ENCODE peak calls at places on chromosomes 1 and 21, in four cellular contexts. T is posterior vena cava, H is G401, E is mucosa of gallbladder. Y is an unnamed sample.

GRCh38 chr1:216210081-216210480 is 213.2 kb downstream of the USH2A start:
- DNase-seq in T (no peak), E (peak; percentile 34), H (no peak), Y (no peak)

GRCh38 chr1:20640183-20640597 is 6.9 kb downstream of the PINK1 start:
- DNase-seq in E (peak; percentile 50), T (no peak), H (peak; percentile 69), Y (peak; percentile 69)

GRCh38 chr1:17561561-17561985 is 22.1 kb downstream of the ARHGEF10L start:
- DNase-seq in T (no peak), E (no peak), H (peak; percentile 80), Y (peak; percentile 73)

GRCh38 chr1:234919061-234919755 is 209.4 kb downstream of the TOMM20 start:
- DNase-seq in T (peak; percentile 86), E (no peak), H (peak; percentile 40), Y (peak; percentile 32)

GRCh38 chr1:154547333-154547732 is 11.1 kb downstream of the UBE2Q1 start:
- DNase-seq in H (no peak), T (no peak), E (no peak), Y (no peak)

GRCh38 chr1:236522937-236523703 is 662 bp upstream of the LGALS8 start:
- DNase-seq in E (peak; percentile 50), H (peak; percentile 43), T (peak; percentile 79), Y (peak; percentile 36)

GRCh38 chr1:30403061-30403645 is 320.2 kb downstream of the MATN1 start:
- DNase-seq in H (no peak), T (peak; percentile 29), E (no peak), Y (no peak)

GRCh38 chr1:201556841-201557571 is 18.1 kb downstream of the NAV1 start:
- DNase-seq in T (no peak), E (no peak), H (no peak), Y (no peak)

GRCh38 chr1:151827853-151828252 is 3.7 kb downstream of the RORC start:
- DNase-seq in T (no peak), H (no peak), E (no peak), Y (no peak)

GRCh38 chr1:191589536-191589935 is 568.7 kb upstream of the RGS18 start:
- DNase-seq in E (no peak), T (no peak), H (no peak), Y (no peak)

GRCh38 chr1:101108123-101108522 is 82.5 kb upstream of the DPH5 start:
- DNase-seq in T (no peak), H (no peak), E (no peak), Y (no peak)

GRCh38 chr1:113615425-113615824 is 143.9 kb downstream of the PHTF1 start:
- DNase-seq in H (peak; percentile 3), E (no peak), T (no peak), Y (peak; percentile 3)

GRCh38 chr21:44713846-44714245 is 2.5 kb upstream of the TSPEAR start:
- DNase-seq in T (peak; percentile 35), H (no peak), E (no peak), Y (no peak)

GRCh38 chr1:76868154-76868882 is 1.0 kb downstream of the ST6GALNAC5 start:
- DNase-seq in E (no peak), H (peak; percentile 16), T (no peak), Y (no peak)

GRCh38 chr21:35438643-35439404 is 389.7 kb upstream of the RUNX1 start:
- DNase-seq in T (no peak), E (no peak), H (no peak), Y (no peak)

GRCh38 chr1:117501275-117501674 is 104.6 kb upstream of the TENT5C start:
- DNase-seq in E (no peak), H (no peak), T (no peak), Y (no peak)

Y was measured in cerebellar cortex.